ENCODE peak calls at places on chromosomes 3 and 15, in eight cellular contexts. One of them, this sample, is unnamed.

GRCh38 chr15:55707985-55708384 is 35.0 kb downstream of the PRTG start:
- DNase-seq in tibial artery: no peak
- DNase-seq in dermis microvascular lymphatic vessel endothelial cell: no peak
- DNase-seq in stimulated activated CD8-positive, alpha-beta memory T cell treated with anti-CD3 and anti-CD28 coated beads, Interleukin-12 subunit alpha, Interleukin-12 subunit beta, amount 100 ng/mL, for 4 hours: no peak
- DNase-seq in caudate nucleus: no peak
- DNase-seq in renal cortical epithelial cell: no peak
- DNase-seq in naive thymus-derived CD8-positive, alpha-beta T cell: no peak
- DNase-seq in NCI-H510A treated with DMSO at 0.1 percent for 48 hours: no peak
- DNase-seq in this sample: no peak

GRCh38 chr3:53230789-53231188 is 25.0 kb downstream of the TKT start:
- DNase-seq in stimulated activated CD8-positive, alpha-beta memory T cell treated with anti-CD3 and anti-CD28 coated beads, Interleukin-12 subunit alpha, Interleukin-12 subunit beta, amount 100 ng/mL, for 4 hours: no peak
- DNase-seq in dermis microvascular lymphatic vessel endothelial cell: no peak
- DNase-seq in NCI-H510A treated with DMSO at 0.1 percent for 48 hours: no peak
- DNase-seq in renal cortical epithelial cell: no peak
- DNase-seq in naive thymus-derived CD8-positive, alpha-beta T cell: no peak
- DNase-seq in tibial artery: peak; percentile 51
- DNase-seq in caudate nucleus: no peak
- DNase-seq in this sample: no peak

GRCh38 chr15:62658498-62658897 is 384.0 kb upstream of the TPM1 start:
- DNase-seq in dermis microvascular lymphatic vessel endothelial cell: no peak
- DNase-seq in renal cortical epithelial cell: no peak
- DNase-seq in NCI-H510A treated with DMSO at 0.1 percent for 48 hours: no peak
- DNase-seq in caudate nucleus: peak; percentile 66
- DNase-seq in stimulated activated CD8-positive, alpha-beta memory T cell treated with anti-CD3 and anti-CD28 coated beads, Interleukin-12 subunit alpha, Interleukin-12 subunit beta, amount 100 ng/mL, for 4 hours: no peak
- DNase-seq in tibial artery: no peak
- DNase-seq in naive thymus-derived CD8-positive, alpha-beta T cell: no peak
- DNase-seq in this sample: peak; percentile 34

GRCh38 chr3:49714728-49715550 is 4.5 kb downstream of the AMIGO3 start:
- DNase-seq in renal cortical epithelial cell: no peak
- DNase-seq in tibial artery: no peak
- DNase-seq in naive thymus-derived CD8-positive, alpha-beta T cell: no peak
- DNase-seq in stimulated activated CD8-positive, alpha-beta memory T cell treated with anti-CD3 and anti-CD28 coated beads, Interleukin-12 subunit alpha, Interleukin-12 subunit beta, amount 100 ng/mL, for 4 hours: no peak
- DNase-seq in NCI-H510A treated with DMSO at 0.1 percent for 48 hours: no peak
- DNase-seq in caudate nucleus: no peak
- DNase-seq in dermis microvascular lymphatic vessel endothelial cell: no peak
- DNase-seq in this sample: no peak

GRCh38 chr15:94203321-94203720 is 28.0 kb upstream of the MCTP2 start:
- DNase-seq in dermis microvascular lymphatic vessel endothelial cell: no peak
- DNase-seq in naive thymus-derived CD8-positive, alpha-beta T cell: no peak
- DNase-seq in renal cortical epithelial cell: peak; percentile 80
- DNase-seq in tibial artery: no peak
- DNase-seq in stimulated activated CD8-positive, alpha-beta memory T cell treated with anti-CD3 and anti-CD28 coated beads, Interleukin-12 subunit alpha, Interleukin-12 subunit beta, amount 100 ng/mL, for 4 hours: no peak
- DNase-seq in NCI-H510A treated with DMSO at 0.1 percent for 48 hours: no peak
- DNase-seq in caudate nucleus: no peak
- DNase-seq in this sample: no peak

GRCh38 chr3:171840484-171840830 is 2.7 kb upstream of the TMEM212 start:
- DNase-seq in tibial artery: no peak
- DNase-seq in NCI-H510A treated with DMSO at 0.1 percent for 48 hours: no peak
- DNase-seq in caudate nucleus: no peak
- DNase-seq in naive thymus-derived CD8-positive, alpha-beta T cell: no peak
- DNase-seq in dermis microvascular lymphatic vessel endothelial cell: no peak
- DNase-seq in renal cortical epithelial cell: no peak
- DNase-seq in stimulated activated CD8-positive, alpha-beta memory T cell treated with anti-CD3 and anti-CD28 coated beads, Interleukin-12 subunit alpha, Interleukin-12 subunit beta, amount 100 ng/mL, for 4 hours: no peak
- DNase-seq in this sample: no peak

GRCh38 chr3:10006762-10007090 is 19.5 kb upstream of the FANCD2 start:
- DNase-seq in caudate nucleus: no peak
- DNase-seq in NCI-H510A treated with DMSO at 0.1 percent for 48 hours: no peak
- DNase-seq in renal cortical epithelial cell: no peak
- DNase-seq in dermis microvascular lymphatic vessel endothelial cell: no peak
- DNase-seq in tibial artery: no peak
- DNase-seq in naive thymus-derived CD8-positive, alpha-beta T cell: no peak
- DNase-seq in stimulated activated CD8-positive, alpha-beta memory T cell treated with anti-CD3 and anti-CD28 coated beads, Interleukin-12 subunit alpha, Interleukin-12 subunit beta, amount 100 ng/mL, for 4 hours: no peak
- DNase-seq in this sample: no peak

GRCh38 chr3:47016934-47017435 is 37.5 kb downstream of the NBEAL2 start:
- DNase-seq in caudate nucleus: no peak
- DNase-seq in naive thymus-derived CD8-positive, alpha-beta T cell: peak; percentile 28
- DNase-seq in tibial artery: no peak
- DNase-seq in stimulated activated CD8-positive, alpha-beta memory T cell treated with anti-CD3 and anti-CD28 coated beads, Interleukin-12 subunit alpha, Interleukin-12 subunit beta, amount 100 ng/mL, for 4 hours: no peak
- DNase-seq in renal cortical epithelial cell: peak; percentile 81
- DNase-seq in NCI-H510A treated with DMSO at 0.1 percent for 48 hours: no peak
- DNase-seq in dermis microvascular lymphatic vessel endothelial cell: peak; percentile 48
- DNase-seq in this sample: no peak

GRCh38 chr3:169060037-169060436 is 603.5 kb downstream of the MECOM start:
- DNase-seq in naive thymus-derived CD8-positive, alpha-beta T cell: no peak
- DNase-seq in tibial artery: no peak
- DNase-seq in renal cortical epithelial cell: no peak
- DNase-seq in stimulated activated CD8-positive, alpha-beta memory T cell treated with anti-CD3 and anti-CD28 coated beads, Interleukin-12 subunit alpha, Interleukin-12 subunit beta, amount 100 ng/mL, for 4 hours: no peak
- DNase-seq in NCI-H510A treated with DMSO at 0.1 percent for 48 hours: no peak
- DNase-seq in caudate nucleus: no peak
- DNase-seq in dermis microvascular lymphatic vessel endothelial cell: peak; percentile 10
- DNase-seq in this sample: no peak

GRCh38 chr3:196711838-196712513 is at the start of the genes CEP19 and PIGX:
- DNase-seq in naive thymus-derived CD8-positive, alpha-beta T cell: peak; percentile 97
- DNase-seq in renal cortical epithelial cell: peak; percentile 51
- DNase-seq in stimulated activated CD8-positive, alpha-beta memory T cell treated with anti-CD3 and anti-CD28 coated beads, Interleukin-12 subunit alpha, Interleukin-12 subunit beta, amount 100 ng/mL, for 4 hours: peak; percentile 85
- DNase-seq in caudate nucleus: peak; percentile 89
- DNase-seq in tibial artery: peak; percentile 89
- DNase-seq in dermis microvascular lymphatic vessel endothelial cell: peak; percentile 86
- DNase-seq in NCI-H510A treated with DMSO at 0.1 percent for 48 hours: peak; percentile 90
- DNase-seq in this sample: peak; percentile 78

GRCh38 chr15:71790081-71790480 is 20.3 kb upstream of the NR2E3 start:
- DNase-seq in stimulated activated CD8-positive, alpha-beta memory T cell treated with anti-CD3 and anti-CD28 coated beads, Interleukin-12 subunit alpha, Interleukin-12 subunit beta, amount 100 ng/mL, for 4 hours: no peak
- DNase-seq in tibial artery: peak; percentile 61
- DNase-seq in renal cortical epithelial cell: peak; percentile 74
- DNase-seq in dermis microvascular lymphatic vessel endothelial cell: peak; percentile 85
- DNase-seq in NCI-H510A treated with DMSO at 0.1 percent for 48 hours: no peak
- DNase-seq in naive thymus-derived CD8-positive, alpha-beta T cell: no peak
- DNase-seq in caudate nucleus: no peak
- DNase-seq in this sample: no peak

GRCh38 chr15:37131639-37132038 is 31.3 kb upstream of the MEIS2 start:
- DNase-seq in tibial artery: no peak
- DNase-seq in caudate nucleus: no peak
- DNase-seq in naive thymus-derived CD8-positive, alpha-beta T cell: no peak
- DNase-seq in stimulated activated CD8-positive, alpha-beta memory T cell treated with anti-CD3 and anti-CD28 coated beads, Interleukin-12 subunit alpha, Interleukin-12 subunit beta, amount 100 ng/mL, for 4 hours: no peak
- DNase-seq in NCI-H510A treated with DMSO at 0.1 percent for 48 hours: no peak
- DNase-seq in dermis microvascular lymphatic vessel endothelial cell: no peak
- DNase-seq in renal cortical epithelial cell: no peak
- DNase-seq in this sample: no peak

GRCh38 chr3:127482216-127483004 is 108.1 kb downstream of the TPRA1 start:
- DNase-seq in renal cortical epithelial cell: no peak
- DNase-seq in tibial artery: peak; percentile 27
- DNase-seq in NCI-H510A treated with DMSO at 0.1 percent for 48 hours: no peak
- DNase-seq in caudate nucleus: no peak
- DNase-seq in dermis microvascular lymphatic vessel endothelial cell: no peak
- DNase-seq in naive thymus-derived CD8-positive, alpha-beta T cell: no peak
- DNase-seq in stimulated activated CD8-positive, alpha-beta memory T cell treated with anti-CD3 and anti-CD28 coated beads, Interleukin-12 subunit alpha, Interleukin-12 subunit beta, amount 100 ng/mL, for 4 hours: no peak
- DNase-seq in this sample: no peak

GRCh38 chr15:31077181-31077580 is 24.3 kb downstream of the TRPM1 start:
- DNase-seq in naive thymus-derived CD8-positive, alpha-beta T cell: no peak
- DNase-seq in tibial artery: no peak
- DNase-seq in stimulated activated CD8-positive, alpha-beta memory T cell treated with anti-CD3 and anti-CD28 coated beads, Interleukin-12 subunit alpha, Interleukin-12 subunit beta, amount 100 ng/mL, for 4 hours: no peak
- DNase-seq in renal cortical epithelial cell: no peak
- DNase-seq in dermis microvascular lymphatic vessel endothelial cell: no peak
- DNase-seq in NCI-H510A treated with DMSO at 0.1 percent for 48 hours: peak; percentile 2
- DNase-seq in caudate nucleus: no peak
- DNase-seq in this sample: no peak

GRCh38 chr3:40985195-40985594 is 214.1 kb upstream of the CTNNB1 start:
- DNase-seq in tibial artery: no peak
- DNase-seq in renal cortical epithelial cell: no peak
- DNase-seq in naive thymus-derived CD8-positive, alpha-beta T cell: no peak
- DNase-seq in NCI-H510A treated with DMSO at 0.1 percent for 48 hours: peak; percentile 53
- DNase-seq in dermis microvascular lymphatic vessel endothelial cell: peak; percentile 30
- DNase-seq in caudate nucleus: no peak
- DNase-seq in stimulated activated CD8-positive, alpha-beta memory T cell treated with anti-CD3 and anti-CD28 coated beads, Interleukin-12 subunit alpha, Interleukin-12 subunit beta, amount 100 ng/mL, for 4 hours: no peak
- DNase-seq in this sample: no peak

GRCh38 chr15:71114887-71115566 is at the start of gene THSD4:
- DNase-seq in caudate nucleus: peak; percentile 19
- DNase-seq in naive thymus-derived CD8-positive, alpha-beta T cell: no peak
- DNase-seq in stimulated activated CD8-positive, alpha-beta memory T cell treated with anti-CD3 and anti-CD28 coated beads, Interleukin-12 subunit alpha, Interleukin-12 subunit beta, amount 100 ng/mL, for 4 hours: peak; percentile 9
- DNase-seq in tibial artery: peak; percentile 80
- DNase-seq in dermis microvascular lymphatic vessel endothelial cell: peak; percentile 72
- DNase-seq in renal cortical epithelial cell: no peak
- DNase-seq in NCI-H510A treated with DMSO at 0.1 percent for 48 hours: peak; percentile 25
- DNase-seq in this sample: peak; percentile 65

GRCh38 chr3:72630614-72631344 is 217.5 kb downstream of the SHQ1 start:
- DNase-seq in dermis microvascular lymphatic vessel endothelial cell: no peak
- DNase-seq in stimulated activated CD8-positive, alpha-beta memory T cell treated with anti-CD3 and anti-CD28 coated beads, Interleukin-12 subunit alpha, Interleukin-12 subunit beta, amount 100 ng/mL, for 4 hours: no peak
- DNase-seq in naive thymus-derived CD8-positive, alpha-beta T cell: no peak
- DNase-seq in NCI-H510A treated with DMSO at 0.1 percent for 48 hours: peak; percentile 42
- DNase-seq in tibial artery: no peak
- DNase-seq in caudate nucleus: no peak
- DNase-seq in renal cortical epithelial cell: peak; percentile 87
- DNase-seq in this sample: no peak

GRCh38 chr3:5037828-5038227 is 58.6 kb downstream of the BHLHE40 start:
- DNase-seq in caudate nucleus: no peak
- DNase-seq in NCI-H510A treated with DMSO at 0.1 percent for 48 hours: no peak
- DNase-seq in renal cortical epithelial cell: no peak
- DNase-seq in tibial artery: no peak
- DNase-seq in dermis microvascular lymphatic vessel endothelial cell: no peak
- DNase-seq in naive thymus-derived CD8-positive, alpha-beta T cell: no peak
- DNase-seq in stimulated activated CD8-positive, alpha-beta memory T cell treated with anti-CD3 and anti-CD28 coated beads, Interleukin-12 subunit alpha, Interleukin-12 subunit beta, amount 100 ng/mL, for 4 hours: no peak
- DNase-seq in this sample: no peak

GRCh38 chr15:40412095-40412759 is 6.6 kb downstream of the IVD start:
- DNase-seq in dermis microvascular lymphatic vessel endothelial cell: no peak
- DNase-seq in NCI-H510A treated with DMSO at 0.1 percent for 48 hours: no peak
- DNase-seq in naive thymus-derived CD8-positive, alpha-beta T cell: no peak
- DNase-seq in tibial artery: no peak
- DNase-seq in stimulated activated CD8-positive, alpha-beta memory T cell treated with anti-CD3 and anti-CD28 coated beads, Interleukin-12 subunit alpha, Interleukin-12 subunit beta, amount 100 ng/mL, for 4 hours: no peak
- DNase-seq in caudate nucleus: no peak
- DNase-seq in renal cortical epithelial cell: peak; percentile 19
- DNase-seq in this sample: peak; percentile 70

GRCh38 chr3:172522871-172523818 is at the start of gene TNFSF10:
- DNase-seq in tibial artery: peak; percentile 76
- DNase-seq in naive thymus-derived CD8-positive, alpha-beta T cell: peak; percentile 55
- DNase-seq in caudate nucleus: no peak
- DNase-seq in stimulated activated CD8-positive, alpha-beta memory T cell treated with anti-CD3 and anti-CD28 coated beads, Interleukin-12 subunit alpha, Interleukin-12 subunit beta, amount 100 ng/mL, for 4 hours: peak; percentile 24
- DNase-seq in NCI-H510A treated with DMSO at 0.1 percent for 48 hours: peak; percentile 24
- DNase-seq in dermis microvascular lymphatic vessel endothelial cell: peak; percentile 88
- DNase-seq in renal cortical epithelial cell: peak; percentile 89
- DNase-seq in this sample: peak; percentile 84

GRCh38 chr3:81554348-81554747 is 207.1 kb downstream of the GBE1 start:
- DNase-seq in caudate nucleus: no peak
- DNase-seq in stimulated activated CD8-positive, alpha-beta memory T cell treated with anti-CD3 and anti-CD28 coated beads, Interleukin-12 subunit alpha, Interleukin-12 subunit beta, amount 100 ng/mL, for 4 hours: no peak
- DNase-seq in NCI-H510A treated with DMSO at 0.1 percent for 48 hours: no peak
- DNase-seq in tibial artery: no peak
- DNase-seq in renal cortical epithelial cell: peak; percentile 66
- DNase-seq in naive thymus-derived CD8-positive, alpha-beta T cell: no peak
- DNase-seq in dermis microvascular lymphatic vessel endothelial cell: no peak
- DNase-seq in this sample: no peak

GRCh38 chr3:4524423-4524769 is 31.2 kb downstream of the ITPR1 start:
- DNase-seq in NCI-H510A treated with DMSO at 0.1 percent for 48 hours: no peak
- DNase-seq in renal cortical epithelial cell: no peak
- DNase-seq in stimulated activated CD8-positive, alpha-beta memory T cell treated with anti-CD3 and anti-CD28 coated beads, Interleukin-12 subunit alpha, Interleukin-12 subunit beta, amount 100 ng/mL, for 4 hours: no peak
- DNase-seq in caudate nucleus: no peak
- DNase-seq in dermis microvascular lymphatic vessel endothelial cell: peak; percentile 83
- DNase-seq in tibial artery: no peak
- DNase-seq in naive thymus-derived CD8-positive, alpha-beta T cell: no peak
- DNase-seq in this sample: peak; percentile 42

GRCh38 chr3:156918746-156919145 is 92.6 kb downstream of the LEKR1 start:
- DNase-seq in stimulated activated CD8-positive, alpha-beta memory T cell treated with anti-CD3 and anti-CD28 coated beads, Interleukin-12 subunit alpha, Interleukin-12 subunit beta, amount 100 ng/mL, for 4 hours: no peak
- DNase-seq in dermis microvascular lymphatic vessel endothelial cell: no peak
- DNase-seq in naive thymus-derived CD8-positive, alpha-beta T cell: no peak
- DNase-seq in caudate nucleus: no peak
- DNase-seq in renal cortical epithelial cell: no peak
- DNase-seq in NCI-H510A treated with DMSO at 0.1 percent for 48 hours: no peak
- DNase-seq in tibial artery: no peak
- DNase-seq in this sample: no peak

GRCh38 chr3:106824856-106825255 is 552.4 kb upstream of the CCDC54 start:
- DNase-seq in caudate nucleus: no peak
- DNase-seq in NCI-H510A treated with DMSO at 0.1 percent for 48 hours: no peak
- DNase-seq in renal cortical epithelial cell: peak; percentile 90
- DNase-seq in tibial artery: no peak
- DNase-seq in dermis microvascular lymphatic vessel endothelial cell: peak; percentile 17
- DNase-seq in stimulated activated CD8-positive, alpha-beta memory T cell treated with anti-CD3 and anti-CD28 coated beads, Interleukin-12 subunit alpha, Interleukin-12 subunit beta, amount 100 ng/mL, for 4 hours: no peak
- DNase-seq in naive thymus-derived CD8-positive, alpha-beta T cell: no peak
- DNase-seq in this sample: no peak

GRCh38 chr3:8757551-8758518 is 11.6 kb downstream of the OXTR start:
- DNase-seq in naive thymus-derived CD8-positive, alpha-beta T cell: no peak
- DNase-seq in NCI-H510A treated with DMSO at 0.1 percent for 48 hours: no peak
- DNase-seq in caudate nucleus: no peak
- DNase-seq in tibial artery: no peak
- DNase-seq in stimulated activated CD8-positive, alpha-beta memory T cell treated with anti-CD3 and anti-CD28 coated beads, Interleukin-12 subunit alpha, Interleukin-12 subunit beta, amount 100 ng/mL, for 4 hours: no peak
- DNase-seq in dermis microvascular lymphatic vessel endothelial cell: no peak
- DNase-seq in renal cortical epithelial cell: no peak
- DNase-seq in this sample: no peak